ENCODE peak calls at places on chromosomes 13 and 19, in six cellular contexts. P is CD8-positive, alpha-beta memory T cell; J is cardiac muscle cell; T is left ventricle myocardium inferior; E is neural progenitor cell; V is mesendoderm. H is an unnamed sample.

GRCh38 chr19:46824887-46825730 is 25.5 kb downstream of the AP2S1 start:
- DNase-seq in P (peak; percentile 9), J (no peak), T (no peak), E (no peak), V (no peak), H (no peak)

GRCh38 chr13:97502192-97502591 is 68.2 kb downstream of the RAP2A start:
- DNase-seq in P (no peak), J (no peak), T (peak; percentile 43), E (no peak), V (no peak), H (no peak)

GRCh38 chr19:37893845-37894575 is 12.4 kb downstream of the WDR87 start:
- DNase-seq in P (no peak), J (no peak), T (no peak), E (no peak), V (no peak), H (no peak)

GRCh38 chr13:113970810-113971470 is 2.9 kb downstream of the C13orf46 start:
- DNase-seq in P (no peak), J (no peak), T (peak; percentile 68), E (no peak), V (peak; percentile 65), H (peak; percentile 75)

GRCh38 chr13:78241278-78241919 is 322.8 kb upstream of the EDNRB start:
- DNase-seq in P (no peak), J (peak; percentile 71), T (peak; percentile 13), E (peak; percentile 78), V (peak; percentile 61), H (peak; percentile 85)

GRCh38 chr19:46821512-46822359 is 28.9 kb downstream of the AP2S1 start:
- DNase-seq in P (peak; percentile 48), J (no peak), T (peak; percentile 40), E (peak; percentile 16), V (no peak), H (peak; percentile 58)

GRCh38 chr19:1089891-1090290 is 5.3 kb downstream of the POLR2E start:
- DNase-seq in P (peak; percentile 69), J (no peak), T (no peak), E (no peak), V (no peak), H (no peak)

GRCh38 chr13:100234524-100235136 is 145.7 kb downstream of the PCCA start:
- DNase-seq in P (no peak), J (no peak), T (no peak), E (no peak), V (peak; percentile 45), H (no peak)

GRCh38 chr13:34738251-34739170 is 203.6 kb upstream of the NBEA start:
- DNase-seq in P (no peak), J (no peak), T (no peak), E (no peak), V (no peak), H (no peak)

GRCh38 chr19:41626278-41626677 is 596 bp downstream of the CEACAM4 start:
- DNase-seq in P (no peak), J (no peak), T (no peak), E (no peak), V (no peak), H (no peak)

GRCh38 chr13:51804295-51805172 is 571 bp upstream of the DHRS12 start:
- DNase-seq in P (no peak), J (no peak), T (no peak), E (no peak), V (no peak), H (no peak)

GRCh38 chr13:59846845-59847620 is 316.7 kb downstream of the DIAPH3 start:
- DNase-seq in P (no peak), J (no peak), T (no peak), E (peak; percentile 65), V (peak; percentile 58), H (no peak)

GRCh38 chr13:114065926-114066774 is 66.3 kb downstream of the RASA3 start:
- DNase-seq in P (no peak), J (no peak), T (no peak), E (no peak), V (no peak), H (no peak)

GRCh38 chr19:19461671-19462622 is 53.4 kb downstream of the TSSK6 start:
- DNase-seq in P (peak; percentile 28), J (peak; percentile 96), T (peak; percentile 58), E (peak; percentile 85), V (peak; percentile 96), H (peak; percentile 94)

GRCh38 chr19:35098413-35099049 is 17.1 kb upstream of the FXYD3 start:
- DNase-seq in P (no peak), J (no peak), T (peak; percentile 57), E (no peak), V (no peak), H (no peak)

GRCh38 chr19:4375620-4376228 is 24.6 kb downstream of the SH3GL1 start:
- DNase-seq in P (no peak), J (no peak), T (no peak), E (peak; percentile 74), V (peak; percentile 81), H (peak; percentile 79)

GRCh38 chr13:99063952-99064351 is 86.1 kb upstream of the DOCK9 start:
- DNase-seq in P (no peak), J (no peak), T (no peak), E (no peak), V (no peak), H (no peak)

GRCh38 chr13:34162545-34162936 is 344.6 kb downstream of the RFC3 start:
- DNase-seq in P (no peak), J (no peak), T (no peak), E (no peak), V (peak; percentile 46), H (no peak)

GRCh38 chr13:29934531-29935308 is 84.3 kb upstream of the UBL3 start:
- DNase-seq in P (no peak), J (no peak), T (no peak), E (no peak), V (no peak), H (no peak)

GRCh38 chr19:15249912-15250634 is 17.8 kb upstream of the EPHX3 start:
- DNase-seq in P (no peak), J (no peak), T (peak; percentile 65), E (peak; percentile 24), V (no peak), H (no peak)
- H3K4me3 ChIP-seq in P (no peak overlapping the region), J (no peak overlapping the region), T (peak overlapping the region; percentile 46), E (no peak overlapping the region), V (no peak overlapping the region), H (no peak overlapping the region)

GRCh38 chr19:8001651-8001994 is 3.8 kb downstream of the ELAVL1 start:
- DNase-seq in P (no peak), J (no peak), T (no peak), E (no peak), V (no peak), H (no peak)

GRCh38 chr19:8000298-8001038 is 5.0 kb downstream of the ELAVL1 start:
- DNase-seq in P (no peak), J (no peak), T (no peak), E (no peak), V (no peak), H (no peak)

GRCh38 chr19:8001995-8002849 is 3.2 kb downstream of the ELAVL1 start:
- DNase-seq in P (peak; percentile 45), J (peak; percentile 81), T (peak; percentile 84), E (peak; percentile 90), V (peak; percentile 96), H (peak; percentile 99)

GRCh38 chr19:7998081-7998480 is 7.4 kb downstream of the ELAVL1 start:
- DNase-seq in P (no peak), J (peak; percentile 27), T (no peak), E (no peak), V (no peak), H (no peak)

GRCh38 chr19:7999376-7999775 is 6.1 kb downstream of the ELAVL1 start:
- DNase-seq in P (no peak), J (no peak), T (no peak), E (no peak), V (no peak), H (no peak)
- H3K36me3 ChIP-seq in P (no peaks in the 10 kb centered on the region), J (no peaks in the 10 kb centered on the region), T (no peaks in the 10 kb centered on the region), E (no peaks in the 10 kb centered on the region), V (no peaks in the 10 kb centered on the region), H (peaks cover 33% of the 10 kb centered on the region)

GRCh38 chr13:73138967-73139491 is 80.2 kb downstream of the KLF5 start:
- DNase-seq in P (no peak), J (no peak), T (no peak), E (no peak), V (no peak), H (no peak)

GRCh38 chr13:73138276-73138950 is 79.6 kb downstream of the KLF5 start:
- DNase-seq in P (no peak), J (no peak), T (no peak), E (no peak), V (peak; percentile 25), H (no peak)

GRCh38 chr13:73140804-73141203 is 82.0 kb downstream of the KLF5 start:
- DNase-seq in P (no peak), J (no peak), T (no peak), E (no peak), V (no peak), H (no peak)

GRCh38 chr13:73141292-73141771 is 82.5 kb downstream of the KLF5 start:
- DNase-seq in P (no peak), J (peak; percentile 16), T (no peak), E (peak; percentile 13), V (no peak), H (no peak)

GRCh38 chr13:73142091-73142490 is 83.3 kb downstream of the KLF5 start:
- DNase-seq in P (no peak), J (peak; percentile 10), T (no peak), E (peak; percentile 20), V (no peak), H (no peak)
- H3K4me3 ChIP-seq in P (no peak overlapping the region), J (no peak overlapping the region), T (no peak overlapping the region), E (peak overlapping the region; percentile 10), V (no peak overlapping the region), H (no peak overlapping the region)

GRCh38 chr19:44438441-44438840 is 9.8 kb downstream of the ZNF229 start:
- DNase-seq in P (no peak), J (no peak), T (no peak), E (peak; percentile 2), V (no peak), H (no peak)
- H3K36me3 ChIP-seq in P (no peaks in the 10 kb centered on the region), J (peaks cover under 1% of the 10 kb centered on the region), T (peaks cover 100% of the 10 kb centered on the region), E (no peaks in the 10 kb centered on the region), V (peaks cover 1% of the 10 kb centered on the region), H (peaks cover 50% of the 10 kb centered on the region)